ENCODE peak calls at places on chromosome 5, in ten cellular contexts. H is PC-9; P is NCI-H1092 treated with DMSO at 0.1 percent for 48 hours; G is SK-N-SH; T is small intestine; X is adrenal gland; M is fibroblast of mammary gland; U is NCI-H1436; V is SHP77; J is activated CD4-positive, alpha-beta T cell treated with anti-CD3 and anti-CD28 coated beads, Interleukin-2, amount 50 U/mL, for 1 hour. Y is an unnamed sample.

GRCh38 chr5:131774652-131775367 is 22.0 kb downstream of the FNIP1 start:
- DNase-seq in U (no peak), P (no peak), G (no peak), J (no peak), V (no peak), M (no peak), T (no peak), H (no peak), X (no peak), Y (no peak)

GRCh38 chr5:54302267-54302687 is 8.1 kb downstream of the ARL15 start:
- DNase-seq in U (no peak), J (no peak), G (no peak), T (no peak), H (no peak), P (no peak), M (peak), V (no peak), X (peak), Y (no peak)

GRCh38 chr5:79962580-79963222 is 28.4 kb downstream of the MTX3 start:
- DNase-seq in J (no peak), G (no peak), P (no peak), X (no peak), H (peak), V (no peak), T (no peak), M (peak), U (no peak), Y (no peak)

GRCh38 chr5:10701567-10702039 is 59.4 kb downstream of the DAP start:
- DNase-seq in J (peak), T (peak), M (peak), P (peak), H (peak), G (peak), U (no peak), X (no peak), V (peak), Y (peak)

GRCh38 chr5:15500326-15500958 is 462 bp downstream of the FBXL7 start:
- DNase-seq in P (no peak), U (no peak), M (peak), T (no peak), J (no peak), V (no peak), X (peak), H (no peak), G (no peak), Y (no peak)

GRCh38 chr5:96881511-96882115 is 5.3 kb downstream of the ERAP2 start:
- DNase-seq in M (peak), G (no peak), J (no peak), X (no peak), P (no peak), T (peak), H (no peak), V (no peak), U (no peak), Y (no peak)

GRCh38 chr5:76604838-76605237 is 18.4 kb downstream of the F2RL2 start:
- DNase-seq in X (no peak), H (no peak), J (no peak), G (no peak), U (no peak), P (no peak), V (no peak), M (peak), T (no peak), Y (no peak)

GRCh38 chr5:36442796-36443195 is 141.1 kb upstream of the RANBP3L start:
- DNase-seq in H (no peak), X (no peak), P (no peak), M (peak), V (no peak), U (no peak), G (no peak), J (no peak), T (peak), Y (no peak)

GRCh38 chr5:40112875-40113274 is 566.8 kb upstream of the PTGER4 start:
- DNase-seq in H (no peak), V (no peak), T (peak), M (peak), U (no peak), G (no peak), P (no peak), X (no peak), J (no peak), Y (no peak)

GRCh38 chr5:39501403-39501802 is 76.6 kb upstream of the DAB2 start:
- DNase-seq in T (no peak), M (peak), X (peak), J (no peak), U (no peak), V (peak), G (no peak), P (no peak), H (peak), Y (peak)

GRCh38 chr5:115295775-115296129 is 702 bp downstream of the CCDC112 start:
- DNase-seq in G (no peak), H (no peak), V (peak), P (peak), M (peak), X (no peak), T (no peak), U (no peak), J (no peak), Y (no peak)

GRCh38 chr5:77285442-77285841 is 75.0 kb downstream of the PDE8B start:
- DNase-seq in X (no peak), H (no peak), P (no peak), V (no peak), G (no peak), U (no peak), M (no peak), J (no peak), T (no peak), Y (no peak)

GRCh38 chr5:95060100-95060499 is 224.8 kb downstream of the MCTP1 start:
- DNase-seq in J (no peak), G (no peak), U (no peak), P (no peak), X (no peak), M (no peak), T (no peak), V (no peak), H (no peak), Y (no peak)

GRCh38 chr5:179294891-179295777 is 50.1 kb downstream of the ADAMTS2 start:
- DNase-seq in T (no peak), G (peak), V (no peak), M (peak), P (peak), J (no peak), U (no peak), X (no peak), H (no peak), Y (no peak)

GRCh38 chr5:124261133-124261532 is 485.3 kb downstream of the ZNF608 start:
- DNase-seq in M (no peak), U (no peak), X (no peak), J (no peak), V (no peak), P (no peak), T (no peak), G (no peak), H (no peak), Y (no peak)

GRCh38 chr5:126971455-126972019 is 58.8 kb downstream of the MARCHF3 start:
- DNase-seq in T (peak), U (no peak), G (no peak), M (no peak), H (no peak), J (no peak), V (no peak), X (no peak), P (no peak), Y (no peak)

GRCh38 chr5:7745882-7746735 is 104.8 kb downstream of the CFAP90 start:
- DNase-seq in X (peak), J (peak), G (peak), U (peak), M (peak), H (peak), V (peak), T (peak), P (peak), Y (peak)

GRCh38 chr5:157718529-157718928 is 12.7 kb upstream of the THG1L start:
- DNase-seq in X (peak), G (peak), P (no peak), U (peak), J (no peak), M (peak), V (peak), H (peak), T (peak), Y (no peak)

GRCh38 chr5:180155331-180155881 is 53.6 kb downstream of the RASGEF1C start:
- DNase-seq in J (no peak), X (no peak), T (no peak), G (no peak), M (no peak), V (no peak), H (no peak), U (no peak), P (no peak), Y (no peak)

GRCh38 chr5:92917044-92917443 is 664.0 kb downstream of the NR2F1-AS1 start:
- DNase-seq in J (no peak), P (no peak), V (no peak), X (no peak), M (no peak), G (no peak), T (no peak), U (no peak), H (no peak), Y (peak)

GRCh38 chr5:1661311-1661710 is 137.6 kb upstream of the LPCAT1 start:
- DNase-seq in U (no peak), H (no peak), J (no peak), P (no peak), V (no peak), M (no peak), T (no peak), G (no peak), X (no peak), Y (no peak)

GRCh38 chr5:31783246-31783645 is 144.3 kb downstream of the PDZD2 start:
- DNase-seq in X (no peak), V (no peak), H (no peak), J (no peak), U (no peak), T (no peak), M (no peak), P (no peak), G (no peak), Y (no peak)

GRCh38 chr5:35046754-35047153 is 995 bp downstream of the AGXT2 start:
- DNase-seq in M (peak), U (no peak), X (no peak), J (no peak), T (no peak), G (no peak), P (no peak), V (no peak), H (no peak), Y (no peak)

GRCh38 chr5:169343761-169344160 is 42.8 kb upstream of the SLIT3 start:
- DNase-seq in X (no peak), M (peak), H (no peak), U (no peak), G (no peak), J (no peak), P (no peak), T (no peak), V (no peak), Y (no peak)

GRCh38 chr5:179289756-179290385 is 55.4 kb downstream of the ADAMTS2 start:
- DNase-seq in V (no peak), U (no peak), T (no peak), P (no peak), G (no peak), M (no peak), X (no peak), J (no peak), H (no peak), Y (no peak)

GRCh38 chr5:169474226-169474625 is 109.3 kb upstream of the SPDL1 start:
- DNase-seq in M (no peak), X (no peak), H (no peak), P (no peak), T (no peak), U (no peak), V (no peak), J (no peak), G (no peak), Y (no peak)

GRCh38 chr5:98341038-98341710 is 432.3 kb upstream of the RGMB start:
- DNase-seq in U (no peak), X (no peak), T (peak), H (no peak), P (no peak), V (no peak), G (no peak), M (peak), J (no peak), Y (no peak)

GRCh38 chr5:147452137-147452838 is 57.6 kb downstream of the DPYSL3 start:
- DNase-seq in J (no peak), P (peak), M (no peak), H (no peak), U (no peak), T (no peak), G (peak), X (no peak), V (no peak), Y (no peak)

GRCh38 chr5:21173526-21173925 is 1185.5 kb upstream of the CDH18 start:
- DNase-seq in H (no peak), X (no peak), P (no peak), U (no peak), T (no peak), M (no peak), V (no peak), J (no peak), G (no peak), Y (no peak)

GRCh38 chr5:58544195-58544594 is 38.7 kb upstream of the RAB3C start:
- DNase-seq in T (no peak), H (no peak), U (no peak), P (no peak), M (no peak), X (no peak), G (no peak), V (no peak), J (no peak), Y (peak)

GRCh38 chr5:59810041-59810440 is 83.5 kb downstream of the PDE4D start:
- DNase-seq in V (peak), U (peak), T (peak), H (peak), M (peak), P (peak), X (peak), G (peak), J (peak), Y (peak)

GRCh38 chr5:141135030-141135717 is at the start of gene PCDHB5:
- DNase-seq in X (peak), T (no peak), J (no peak), G (no peak), H (no peak), V (peak), P (no peak), U (peak), M (peak), Y (no peak)

GRCh38 chr5:38871790-38872551 is 26.2 kb downstream of the OSMR start:
- DNase-seq in H (peak), M (peak), P (no peak), U (no peak), J (no peak), X (no peak), V (no peak), G (no peak), T (no peak), Y (peak)

GRCh38 chr5:1827410-1828397 is 26.5 kb downstream of the NDUFS6 start:
- DNase-seq in M (no peak), P (no peak), H (no peak), X (peak), T (peak), G (no peak), U (no peak), J (peak), V (no peak), Y (peak)

GRCh38 chr5:13276143-13276542 is 668.3 kb downstream of the DNAH5 start:
- DNase-seq in J (no peak), V (no peak), P (no peak), U (no peak), H (no peak), M (no peak), G (no peak), X (no peak), T (no peak), Y (no peak)

GRCh38 chr5:31208043-31208442 is 14.6 kb downstream of the CDH6 start:
- DNase-seq in T (no peak), H (no peak), G (no peak), U (no peak), P (no peak), J (no peak), M (no peak), V (no peak), X (no peak), Y (no peak)

GRCh38 chr5:147887026-147887627 is 8.6 kb downstream of the SCGB3A2 start:
- DNase-seq in G (peak), X (no peak), M (peak), J (no peak), P (peak), V (peak), U (peak), H (peak), T (peak), Y (peak)

Y was measured in trophoblast cell.